ENCODE peak calls at places on chromosomes 11 and 22, in eight cellular contexts. One of them, this sample, is unnamed.

GRCh38 chr11:64652586-64653387 is 61.8 kb downstream of the SLC22A12 start:
- DNase-seq in prostate gland: peak
- DNase-seq in fibroblast of pulmonary artery: peak
- DNase-seq in EL: peak
- DNase-seq in stimulated activated CD4-positive, alpha-beta T cell treated with anti-CD3 and anti-CD28 coated beads, Interleukin-4, amount 100 ng/mL, for 4 hours: peak
- DNase-seq in activated CD4-positive, alpha-beta T cell treated with anti-CD3 and anti-CD28 coated beads, Interleukin-2, amount 50 U/mL, for 48 hours: peak
- DNase-seq in HuH-7.5: peak
- DNase-seq in head of caudate nucleus: peak
- DNase-seq in this sample: peak

GRCh38 chr11:67055812-67056211 is 835 bp upstream of the RHOD start:
- DNase-seq in prostate gland: no peak
- DNase-seq in fibroblast of pulmonary artery: no peak
- DNase-seq in EL: peak
- DNase-seq in stimulated activated CD4-positive, alpha-beta T cell treated with anti-CD3 and anti-CD28 coated beads, Interleukin-4, amount 100 ng/mL, for 4 hours: peak
- DNase-seq in activated CD4-positive, alpha-beta T cell treated with anti-CD3 and anti-CD28 coated beads, Interleukin-2, amount 50 U/mL, for 48 hours: no peak
- DNase-seq in HuH-7.5: peak
- DNase-seq in head of caudate nucleus: peak
- DNase-seq in this sample: no peak

GRCh38 chr11:69799582-69799981 is 19.6 kb downstream of the FGF3 start:
- DNase-seq in prostate gland: no peak
- DNase-seq in fibroblast of pulmonary artery: peak
- DNase-seq in EL: peak
- DNase-seq in stimulated activated CD4-positive, alpha-beta T cell treated with anti-CD3 and anti-CD28 coated beads, Interleukin-4, amount 100 ng/mL, for 4 hours: no peak
- DNase-seq in activated CD4-positive, alpha-beta T cell treated with anti-CD3 and anti-CD28 coated beads, Interleukin-2, amount 50 U/mL, for 48 hours: no peak
- DNase-seq in HuH-7.5: no peak
- DNase-seq in head of caudate nucleus: no peak
- DNase-seq in this sample: peak

GRCh38 chr22:45242778-45243191 is 2.1 kb upstream of the KIAA0930 start:
- DNase-seq in prostate gland: peak
- DNase-seq in fibroblast of pulmonary artery: peak
- DNase-seq in EL: no peak
- DNase-seq in stimulated activated CD4-positive, alpha-beta T cell treated with anti-CD3 and anti-CD28 coated beads, Interleukin-4, amount 100 ng/mL, for 4 hours: no peak
- DNase-seq in activated CD4-positive, alpha-beta T cell treated with anti-CD3 and anti-CD28 coated beads, Interleukin-2, amount 50 U/mL, for 48 hours: no peak
- DNase-seq in HuH-7.5: no peak
- DNase-seq in head of caudate nucleus: peak
- DNase-seq in this sample: peak

GRCh38 chr11:32713496-32713895 is 81.0 kb downstream of the CCDC73 start:
- DNase-seq in prostate gland: no peak
- DNase-seq in fibroblast of pulmonary artery: peak
- DNase-seq in EL: no peak
- DNase-seq in stimulated activated CD4-positive, alpha-beta T cell treated with anti-CD3 and anti-CD28 coated beads, Interleukin-4, amount 100 ng/mL, for 4 hours: no peak
- DNase-seq in activated CD4-positive, alpha-beta T cell treated with anti-CD3 and anti-CD28 coated beads, Interleukin-2, amount 50 U/mL, for 48 hours: no peak
- DNase-seq in HuH-7.5: no peak
- DNase-seq in head of caudate nucleus: no peak
- DNase-seq in this sample: no peak

GRCh38 chr22:24076091-24076867 is 65.2 kb downstream of the CABIN1 start:
- DNase-seq in prostate gland: no peak
- DNase-seq in fibroblast of pulmonary artery: no peak
- DNase-seq in EL: no peak
- DNase-seq in stimulated activated CD4-positive, alpha-beta T cell treated with anti-CD3 and anti-CD28 coated beads, Interleukin-4, amount 100 ng/mL, for 4 hours: no peak
- DNase-seq in activated CD4-positive, alpha-beta T cell treated with anti-CD3 and anti-CD28 coated beads, Interleukin-2, amount 50 U/mL, for 48 hours: no peak
- DNase-seq in HuH-7.5: no peak
- DNase-seq in head of caudate nucleus: no peak
- DNase-seq in this sample: no peak

GRCh38 chr11:12528487-12528886 is 145.7 kb upstream of the TEAD1 start:
- DNase-seq in prostate gland: no peak
- DNase-seq in fibroblast of pulmonary artery: no peak
- DNase-seq in EL: no peak
- DNase-seq in stimulated activated CD4-positive, alpha-beta T cell treated with anti-CD3 and anti-CD28 coated beads, Interleukin-4, amount 100 ng/mL, for 4 hours: no peak
- DNase-seq in activated CD4-positive, alpha-beta T cell treated with anti-CD3 and anti-CD28 coated beads, Interleukin-2, amount 50 U/mL, for 48 hours: no peak
- DNase-seq in HuH-7.5: no peak
- DNase-seq in head of caudate nucleus: no peak
- DNase-seq in this sample: no peak

GRCh38 chr11:370087-370941 is 1.0 kb downstream of the B4GALNT4 start:
- DNase-seq in prostate gland: no peak
- DNase-seq in fibroblast of pulmonary artery: no peak
- DNase-seq in EL: no peak
- DNase-seq in stimulated activated CD4-positive, alpha-beta T cell treated with anti-CD3 and anti-CD28 coated beads, Interleukin-4, amount 100 ng/mL, for 4 hours: no peak
- DNase-seq in activated CD4-positive, alpha-beta T cell treated with anti-CD3 and anti-CD28 coated beads, Interleukin-2, amount 50 U/mL, for 48 hours: no peak
- DNase-seq in HuH-7.5: peak
- DNase-seq in head of caudate nucleus: no peak
- DNase-seq in this sample: no peak

GRCh38 chr11:30635401-30635989 is 49.3 kb upstream of the MPPED2 start:
- DNase-seq in prostate gland: no peak
- DNase-seq in fibroblast of pulmonary artery: no peak
- DNase-seq in EL: no peak
- DNase-seq in stimulated activated CD4-positive, alpha-beta T cell treated with anti-CD3 and anti-CD28 coated beads, Interleukin-4, amount 100 ng/mL, for 4 hours: no peak
- DNase-seq in activated CD4-positive, alpha-beta T cell treated with anti-CD3 and anti-CD28 coated beads, Interleukin-2, amount 50 U/mL, for 48 hours: no peak
- DNase-seq in HuH-7.5: no peak
- DNase-seq in head of caudate nucleus: peak
- DNase-seq in this sample: peak

GRCh38 chr11:117523680-117524079 is 196.0 kb downstream of the CEP164 start:
- DNase-seq in prostate gland: no peak
- DNase-seq in fibroblast of pulmonary artery: peak
- DNase-seq in EL: peak
- DNase-seq in stimulated activated CD4-positive, alpha-beta T cell treated with anti-CD3 and anti-CD28 coated beads, Interleukin-4, amount 100 ng/mL, for 4 hours: no peak
- DNase-seq in activated CD4-positive, alpha-beta T cell treated with anti-CD3 and anti-CD28 coated beads, Interleukin-2, amount 50 U/mL, for 48 hours: no peak
- DNase-seq in HuH-7.5: no peak
- DNase-seq in head of caudate nucleus: no peak
- DNase-seq in this sample: no peak

GRCh38 chr22:31124811-31125465 is 2.2 kb downstream of the INPP5J start:
- DNase-seq in prostate gland: no peak
- DNase-seq in fibroblast of pulmonary artery: no peak
- DNase-seq in EL: no peak
- DNase-seq in stimulated activated CD4-positive, alpha-beta T cell treated with anti-CD3 and anti-CD28 coated beads, Interleukin-4, amount 100 ng/mL, for 4 hours: no peak
- DNase-seq in activated CD4-positive, alpha-beta T cell treated with anti-CD3 and anti-CD28 coated beads, Interleukin-2, amount 50 U/mL, for 48 hours: no peak
- DNase-seq in HuH-7.5: no peak
- DNase-seq in head of caudate nucleus: no peak
- DNase-seq in this sample: peak

This sample was measured in cerebellar cortex.